ENCODE peak calls at places on chromosomes 11 and 22, in nine cellular contexts. V is activated CD8-positive, alpha-beta T cell treated with anti-CD3 and anti-CD28 coated beads for 36 hours; Y is dorsolateral prefrontal cortex; N is Peyer's patch; O is H9; S is WTC11; E is cardiac muscle cell; U is right lobe of liver; L is MM.1S. G is an unnamed sample.

GRCh38 chr22:29307658-29308147 is 1.3 kb downstream of the GAS2L1 start:
- DNase-seq in V (no peak), Y (no peak), N (no peak), O (no peak), S (no peak), E (no peak), U (no peak), L (no peak), G (no peak)

GRCh38 chr11:29282088-29282487 is 734.7 kb downstream of the KCNA4 start:
- DNase-seq in V (no peak), Y (no peak), N (no peak), O (no peak), S (no peak), E (peak), U (no peak), L (no peak), G (no peak)

GRCh38 chr11:64924910-64925284 is 408 bp downstream of the PPP2R5B start:
- DNase-seq in V (peak), Y (no peak), N (no peak), O (no peak), S (no peak), E (no peak), U (peak), L (no peak), G (no peak)

GRCh38 chr11:110130642-110131238 is 37.5 kb downstream of the ZC3H12C start:
- DNase-seq in V (no peak), Y (no peak), N (no peak), O (peak), S (peak), E (peak), U (no peak), L (no peak), G (no peak)

GRCh38 chr22:41681616-41682015 is 7.1 kb downstream of the SNU13 start:
- DNase-seq in V (peak), Y (no peak), N (no peak), O (no peak), S (no peak), E (no peak), U (no peak), L (no peak), G (no peak)

GRCh38 chr11:111348147-111348546 is 30.9 kb downstream of the POU2AF1 start:
- DNase-seq in V (no peak), Y (no peak), N (no peak), O (no peak), S (no peak), E (no peak), U (no peak), L (no peak), G (no peak)

GRCh38 chr22:27747396-27748256 is 53.9 kb downstream of the MN1 start:
- DNase-seq in V (no peak), Y (no peak), N (no peak), O (no peak), S (peak), E (peak), U (no peak), L (no peak), G (no peak)

GRCh38 chr22:28949788-28950187 is 66.4 kb downstream of the ZNRF3 start:
- DNase-seq in V (no peak), Y (no peak), N (no peak), O (no peak), S (no peak), E (peak), U (no peak), L (no peak), G (no peak)

GRCh38 chr11:1086171-1087102 is 11.8 kb downstream of the MUC2 start:
- DNase-seq in V (no peak), Y (peak), N (peak), O (no peak), S (peak), E (no peak), U (peak), L (no peak), G (peak)

GRCh38 chr22:22855085-22855484 is 32.5 kb upstream of the IGLL5 start:
- DNase-seq in V (no peak), Y (no peak), N (no peak), O (no peak), S (no peak), E (no peak), U (no peak), L (no peak), G (no peak)

GRCh38 chr11:110026823-110027626 is 66.2 kb upstream of the ZC3H12C start:
- DNase-seq in V (no peak), Y (no peak), N (no peak), O (no peak), S (no peak), E (no peak), U (no peak), L (no peak), G (peak)

GRCh38 chr22:28815101-28815500 is 14.7 kb upstream of the XBP1 start:
- DNase-seq in V (peak), Y (no peak), N (no peak), O (no peak), S (no peak), E (no peak), U (no peak), L (no peak), G (no peak)

GRCh38 chr22:45490836-45491235 is 11.8 kb upstream of the FBLN1 start:
- DNase-seq in V (no peak), Y (no peak), N (no peak), O (no peak), S (no peak), E (no peak), U (no peak), L (no peak), G (no peak)

GRCh38 chr22:47107431-47107830 is 345.0 kb downstream of the TBC1D22A start:
- DNase-seq in V (no peak), Y (no peak), N (no peak), O (no peak), S (no peak), E (peak), U (no peak), L (no peak), G (no peak)

GRCh38 chr11:12678092-12678491 is 3.9 kb downstream of the TEAD1 start:
- DNase-seq in V (no peak), Y (no peak), N (no peak), O (no peak), S (no peak), E (no peak), U (no peak), L (no peak), G (no peak)

GRCh38 chr22:21032037-21032842 is at the start of gene SLC7A4:
- DNase-seq in V (no peak), Y (peak), N (no peak), O (no peak), S (peak), E (no peak), U (no peak), L (no peak), G (peak)

GRCh38 chr22:20953668-20954500 is 13.2 kb upstream of the AIFM3 start:
- DNase-seq in V (no peak), Y (no peak), N (peak), O (no peak), S (no peak), E (peak), U (no peak), L (no peak), G (peak)

DNA sequence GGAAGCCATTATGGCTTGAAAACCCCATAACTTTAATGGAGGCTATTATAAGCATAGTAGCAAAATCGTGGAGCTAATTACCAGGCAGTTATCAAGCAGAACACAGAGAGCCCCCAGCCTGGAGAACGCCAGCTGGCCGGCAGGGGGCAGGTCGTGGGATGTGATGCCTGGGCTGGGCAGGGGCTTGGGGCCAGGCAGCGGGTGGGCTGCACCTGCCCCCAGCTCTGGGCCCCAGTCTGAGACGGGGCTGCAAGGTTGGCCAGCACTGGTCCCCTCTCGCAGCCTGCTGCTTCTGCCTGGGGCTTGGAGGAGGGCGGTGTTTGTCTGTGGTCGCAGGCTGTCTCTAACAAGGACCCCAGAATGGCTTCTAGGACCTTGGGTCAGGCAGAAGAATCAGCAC is 20.9 kb downstream of the B3GAT1 start:
- DNase-seq in V (no peak), Y (no peak), N (no peak), O (no peak), S (no peak), E (no peak), U (no peak), L (no peak), G (no peak)
- TF ChIP-seq CTCF in V (no peak), Y (peak), N (no peak), O (peak), S (peak), E (no peak), U (no peak), L (no peak), G (no peak)

DNA sequence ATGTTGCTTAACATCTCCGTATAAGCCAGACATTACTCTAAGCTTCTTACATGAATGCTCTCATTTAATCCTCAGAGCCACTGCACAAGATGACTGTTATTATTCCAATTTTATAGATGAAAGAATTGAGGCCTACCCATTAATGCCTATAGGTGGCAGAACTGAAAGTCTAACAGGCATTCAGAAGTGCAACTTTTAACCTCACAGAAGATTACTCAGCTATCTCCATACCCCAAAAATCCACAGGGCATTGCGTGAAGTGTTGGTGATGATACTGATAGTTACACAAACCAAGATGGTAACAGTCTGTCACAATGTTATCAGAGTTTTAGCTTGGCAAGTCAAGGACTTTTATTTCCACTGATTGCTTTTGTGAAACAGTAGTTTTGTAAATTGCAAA is 130.5 kb downstream of the ARHGAP42 start:
- DNase-seq in V (no peak), Y (no peak), N (no peak), O (no peak), S (no peak), E (no peak), U (no peak), L (no peak), G (no peak)
- TF ChIP-seq CTCF in V (no peak), Y (no peak), N (no peak), O (no peak), S (no peak), E (no peak), U (no peak), L (no peak), G (no peak)

DNA sequence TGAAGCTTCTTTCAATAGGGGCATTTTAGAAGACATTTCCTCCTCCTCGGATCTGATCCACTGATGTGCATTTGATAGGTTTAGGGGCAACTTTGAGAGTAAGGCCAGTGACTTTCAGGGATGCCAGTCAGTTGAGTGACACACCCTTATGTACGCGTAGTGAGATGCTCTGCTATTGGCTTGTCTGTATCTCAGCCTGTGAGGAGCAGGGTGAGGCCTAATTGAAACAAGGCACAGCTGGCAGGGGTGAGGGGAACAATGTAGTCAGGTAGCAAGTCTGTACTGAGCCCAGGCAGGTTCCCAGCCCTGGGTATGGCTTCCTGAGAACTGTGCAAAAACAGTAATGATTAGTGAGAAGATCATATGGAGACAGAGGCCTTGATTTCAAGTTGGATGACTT is 61.5 kb downstream of the STIM1 start:
- DNase-seq in V (peak), Y (no peak), N (no peak), O (no peak), S (no peak), E (no peak), U (no peak), L (no peak), G (no peak)
- TF ChIP-seq CTCF in V (no peak), Y (no peak), N (no peak), O (no peak), S (no peak), E (no peak), U (no peak), L (no peak), G (no peak)

GRCh38 chr11:61771995-61772455 is 19.6 kb downstream of the MYRF start:
- DNase-seq in V (no peak), Y (no peak), N (no peak), O (peak), S (peak), E (peak), U (no peak), L (no peak), G (no peak)

GRCh38 chr11:61768376-61769076 is 16.1 kb downstream of the MYRF start:
- DNase-seq in V (no peak), Y (no peak), N (no peak), O (no peak), S (no peak), E (no peak), U (no peak), L (no peak), G (no peak)

GRCh38 chr11:61771195-61771894 is 18.9 kb downstream of the MYRF start:
- DNase-seq in V (no peak), Y (no peak), N (no peak), O (no peak), S (no peak), E (no peak), U (no peak), L (no peak), G (no peak)

GRCh38 chr11:61769946-61770683 is 17.7 kb downstream of the MYRF start:
- DNase-seq in V (no peak), Y (no peak), N (no peak), O (no peak), S (no peak), E (no peak), U (no peak), L (no peak), G (no peak)

DNA sequence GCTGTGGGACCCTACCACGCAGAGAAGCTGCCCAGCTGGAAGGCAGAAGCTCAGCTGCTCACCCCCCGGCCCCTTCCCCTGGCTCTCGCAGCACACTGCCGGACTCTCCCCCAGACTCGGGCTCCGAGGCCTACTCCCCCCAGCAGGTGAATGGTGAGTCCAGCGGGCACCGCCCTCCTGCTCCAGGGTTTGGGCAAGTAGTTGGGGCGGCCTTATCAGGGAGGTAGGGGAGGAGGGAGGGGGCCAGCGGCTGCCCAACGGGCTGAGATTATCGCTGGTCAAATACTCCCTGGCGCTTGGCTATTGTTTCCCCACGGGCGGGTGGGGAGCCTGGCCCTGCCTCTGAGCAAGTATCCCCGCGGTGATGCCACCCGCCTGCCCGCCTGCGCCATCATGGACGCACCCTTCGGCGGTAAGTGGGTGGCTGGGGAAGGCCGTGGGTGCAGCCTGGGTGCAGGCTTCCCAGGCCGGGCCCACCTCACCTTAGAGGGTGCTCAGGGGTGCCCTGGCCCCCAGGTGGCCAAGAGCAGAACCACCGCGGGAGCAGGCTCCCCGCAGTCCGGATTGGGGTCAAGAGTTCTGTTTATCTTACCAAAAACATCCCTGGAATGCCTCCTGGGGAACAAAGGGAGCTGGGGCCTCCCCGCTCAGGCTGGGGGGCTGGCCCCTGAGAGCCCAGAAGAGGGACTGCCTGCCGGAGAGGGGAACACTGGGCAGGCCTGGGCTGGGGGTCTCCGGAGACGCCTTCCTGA is 16.9 kb downstream of the MYRF start:
- DNase-seq in V (no peak), Y (no peak), N (no peak), O (no peak), S (peak), E (peak), U (no peak), L (no peak), G (no peak)
- TF ChIP-seq CTCF in V (no peak), Y (no peak), N (no peak), O (peak), S (peak), E (peak), U (peak), L (no peak), G (no peak)

GRCh38 chr11:96391698-96392307 is 2.0 kb downstream of the JRKL start:
- DNase-seq in V (no peak), Y (no peak), N (no peak), O (no peak), S (no peak), E (no peak), U (no peak), L (no peak), G (no peak)
- TF ChIP-seq CTCF in V (no peak), Y (no peak), N (peak), O (no peak), S (no peak), E (no peak), U (no peak), L (no peak), G (no peak)

G was measured in CD14-positive monocyte.